ENCODE peak calls at places on chromosomes 11 and 22, in eight cellular contexts. H, M, O, D, A, Q, Z and C are unnamed samples.

GRCh38 chr22:39463931-39464390 is 7.1 kb downstream of the MGAT3 start:
- DNase-seq in H (peak), M (no peak), O (no peak), D (peak), A (no peak), Q (peak), Z (no peak), C (no peak)

GRCh38 chr22:46110215-46110614 is 40.1 kb upstream of the PPARA start:
- DNase-seq in H (peak), M (peak), O (peak), D (peak), A (peak), Q (no peak), Z (no peak), C (no peak)

GRCh38 chr22:28779833-28780232 is 7.3 kb downstream of the CCDC117 start:
- DNase-seq in H (no peak), M (no peak), O (no peak), D (no peak), A (no peak), Q (no peak), Z (no peak), C (no peak)

GRCh38 chr11:59669611-59670009 is 773 bp upstream of the PATL1 start:
- DNase-seq in H (peak), M (peak), O (peak), D (peak), A (no peak), Q (peak), Z (no peak), C (peak)

GRCh38 chr22:32079110-32080089 is 36.3 kb downstream of the SLC5A1 start:
- DNase-seq in H (peak), M (peak), O (peak), D (peak), A (peak), Q (peak), Z (no peak), C (no peak)

GRCh38 chr11:107916671-107917241 is 11.5 kb upstream of the RAB39A start:
- DNase-seq in H (peak), M (no peak), O (peak), D (peak), A (peak), Q (peak), Z (no peak), C (no peak)

GRCh38 chr22:36009085-36009484 is 19.5 kb downstream of the RBFOX2 start:
- DNase-seq in H (no peak), M (peak), O (no peak), D (peak), A (no peak), Q (no peak), Z (no peak), C (no peak)

GRCh38 chr11:8036002-8036802 is 44.8 kb upstream of the TUB start:
- DNase-seq in H (no peak), M (no peak), O (no peak), D (no peak), A (no peak), Q (no peak), Z (no peak), C (no peak)

GRCh38 chr22:43186272-43187170 is at the start of gene TTLL12:
- DNase-seq in H (peak), M (peak), O (peak), D (peak), A (peak), Q (peak), Z (peak), C (no peak)

GRCh38 chr11:93573184-93573583 is 30.0 kb upstream of the SMCO4 start:
- DNase-seq in H (no peak), M (peak), O (peak), D (no peak), A (no peak), Q (no peak), Z (no peak), C (no peak)

GRCh38 chr11:65502274-65502851 is 3.5 kb downstream of the MALAT1 start:
- DNase-seq in H (peak), M (peak), O (no peak), D (peak), A (no peak), Q (peak), Z (peak), C (no peak)

GRCh38 chr22:21927174-21927823 is 25.3 kb downstream of the PPM1F start:
- DNase-seq in H (no peak), M (no peak), O (no peak), D (no peak), A (peak), Q (no peak), Z (no peak), C (no peak)

GRCh38 chr11:102643941-102644340 is 18.8 kb upstream of the MMP20 start:
- DNase-seq in H (no peak), M (no peak), O (no peak), D (no peak), A (no peak), Q (no peak), Z (peak), C (no peak)

GRCh38 chr11:102639656-102640055 is 14.5 kb upstream of the MMP20 start:
- DNase-seq in H (no peak), M (no peak), O (no peak), D (no peak), A (no peak), Q (no peak), Z (no peak), C (no peak)

GRCh38 chr11:102637731-102638130 is 12.6 kb upstream of the MMP20 start:
- DNase-seq in H (no peak), M (no peak), O (no peak), D (no peak), A (no peak), Q (no peak), Z (no peak), C (no peak)

DNA sequence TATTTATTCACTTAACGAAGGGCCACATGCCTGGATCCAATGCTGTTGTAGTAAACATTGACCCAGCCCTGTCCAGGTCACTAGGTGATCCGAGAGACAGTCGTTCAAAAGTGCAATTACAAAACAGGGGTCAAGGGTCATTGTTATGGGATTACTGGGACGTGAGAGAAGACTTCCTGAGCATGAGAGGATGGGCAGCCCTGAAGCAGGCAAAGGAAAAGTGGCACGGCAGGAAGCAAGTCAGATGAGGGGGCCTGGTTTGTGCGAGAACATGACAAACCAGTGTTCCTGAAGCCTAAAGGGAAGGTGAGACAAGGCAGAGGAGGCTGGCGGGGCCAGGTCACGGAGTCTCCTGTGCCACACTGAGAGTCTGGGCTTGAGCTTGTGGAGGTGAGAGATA is 15.8 kb upstream of the MMP20 start:
- DNase-seq in H (no peak), M (no peak), O (no peak), D (no peak), A (peak), Q (no peak), Z (no peak), C (no peak)
- H3K4me3 ChIP-seq in H (no peak), M (no peak), O (no peak), D (no peak), A (no peak), Q (no peak), Z (no peak), C (no peak)

DNA sequence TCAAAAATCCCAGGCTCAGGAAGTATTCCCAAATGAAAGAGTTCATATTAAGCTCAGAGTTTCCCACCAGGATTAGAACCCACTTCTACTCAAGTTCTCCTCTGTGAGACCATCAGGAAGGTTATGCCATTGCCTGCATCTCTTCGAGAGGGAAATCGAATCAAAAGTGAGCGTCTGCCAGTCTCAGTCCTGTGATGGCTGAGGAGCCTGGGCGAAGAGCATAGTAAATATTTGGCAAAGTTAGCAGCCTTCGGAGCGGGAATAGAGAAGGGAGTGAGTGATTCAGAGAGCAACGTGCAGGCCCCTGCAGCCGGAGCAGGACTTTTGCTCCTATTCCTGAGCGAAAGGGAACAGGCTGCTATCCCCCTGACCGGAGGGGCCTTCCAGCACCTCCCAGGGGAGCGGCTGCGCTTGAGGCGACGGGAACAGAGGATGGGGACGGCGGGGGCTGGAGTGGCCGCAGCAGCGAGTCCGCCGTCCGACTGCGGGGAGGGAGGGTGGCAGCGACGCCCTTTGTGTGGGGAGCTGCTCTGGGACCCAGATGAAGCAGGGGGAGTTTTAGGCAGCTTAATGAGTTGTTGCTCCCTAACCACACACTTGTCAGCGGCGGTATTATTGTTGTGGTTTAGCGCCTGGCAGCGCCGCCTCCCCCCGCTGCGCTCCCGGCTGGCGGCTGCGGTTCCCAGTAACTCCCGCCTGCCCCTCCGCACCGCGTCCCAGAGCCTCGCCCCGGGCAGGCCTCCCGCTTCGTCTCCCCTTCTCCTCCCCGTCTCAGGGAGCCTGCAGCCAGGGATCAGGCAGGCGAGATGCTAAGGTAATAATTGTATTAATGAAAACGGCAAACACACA is 21.7 kb upstream of the NRGN start:
- DNase-seq in H (peak), M (no peak), O (peak), D (no peak), A (peak), Q (peak), Z (peak), C (no peak)
- H3K4me3 ChIP-seq in H (peak), M (peak), O (peak), D (peak), A (peak), Q (peak), Z (peak), C (peak)

DNA sequence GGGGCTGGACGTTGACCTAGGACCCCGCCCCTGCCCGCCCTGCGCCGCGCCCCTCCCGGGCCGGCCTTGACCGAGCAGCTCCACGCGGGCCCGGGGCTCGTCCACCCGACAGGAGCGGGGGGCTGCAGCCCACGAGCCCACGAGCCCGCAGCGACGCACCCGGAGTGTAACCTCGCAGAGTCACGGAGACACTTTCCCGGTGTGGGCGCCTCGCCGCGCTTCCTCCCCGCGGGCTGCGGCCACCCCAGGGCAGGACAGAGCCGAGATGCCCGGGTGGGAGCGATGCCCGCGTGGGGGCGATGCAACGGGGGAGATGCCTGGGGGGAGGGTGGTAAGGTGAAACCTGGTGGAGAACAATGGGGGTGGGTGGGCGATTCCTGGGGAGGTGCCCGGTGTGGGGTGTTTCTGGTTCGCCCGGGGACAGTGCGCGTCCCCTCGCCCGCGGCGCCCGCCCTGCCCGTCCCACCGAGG is 4.9 kb upstream of the ZBED4 start:
- DNase-seq in H (no peak), M (no peak), O (no peak), D (no peak), A (no peak), Q (peak), Z (no peak), C (no peak)
- H3K4me3 ChIP-seq in H (no peak), M (no peak), O (no peak), D (no peak), A (peak), Q (peak), Z (no peak), C (peak)

GRCh38 chr11:126804363-126804762 is 196.2 kb downstream of the KIRREL3 start:
- DNase-seq in H (no peak), M (no peak), O (no peak), D (no peak), A (no peak), Q (no peak), Z (no peak), C (no peak)
- H3K4me3 ChIP-seq in H (no peak), M (no peak), O (no peak), D (no peak), A (no peak), Q (no peak), Z (no peak), C (no peak)

DNA sequence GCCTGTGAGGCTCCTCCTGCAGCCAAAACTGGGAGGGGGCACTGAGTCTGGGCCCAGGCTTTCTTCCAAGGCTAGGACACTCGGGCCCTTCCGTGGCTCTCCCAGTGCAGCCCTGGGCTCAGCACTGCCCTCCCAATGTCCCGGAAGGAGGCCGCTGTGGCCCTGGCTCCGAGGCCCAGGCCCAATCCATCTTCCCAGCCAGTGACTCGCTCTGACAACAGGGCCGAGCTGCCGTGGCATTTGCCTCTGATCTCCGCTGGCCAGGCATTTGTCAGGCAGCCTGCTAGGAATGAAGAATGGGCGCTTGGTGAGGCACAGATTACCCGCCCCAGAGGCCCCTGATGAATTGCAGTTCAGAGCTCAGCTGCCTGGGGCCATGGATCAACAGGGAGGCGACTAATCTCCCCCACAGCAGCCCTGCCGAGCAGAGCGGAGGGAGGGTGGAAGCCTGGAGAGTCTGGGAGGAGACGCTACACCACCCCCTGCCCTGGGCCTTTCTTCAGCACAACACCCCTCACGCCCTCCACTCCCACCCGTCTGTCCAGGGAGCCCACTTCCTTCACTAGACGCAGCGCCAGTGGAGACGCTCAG is 8.3 kb downstream of the FXYD2 start:
- DNase-seq in H (peak), M (peak), O (peak), D (peak), A (peak), Q (peak), Z (no peak), C (no peak)
- H3K4me3 ChIP-seq in H (no peak), M (no peak), O (no peak), D (no peak), A (peak), Q (no peak), Z (no peak), C (no peak)

GRCh38 chr22:40838486-40838885 is 18.0 kb downstream of the ST13 start:
- DNase-seq in H (no peak), M (no peak), O (no peak), D (no peak), A (no peak), Q (no peak), Z (no peak), C (no peak)

GRCh38 chr22:40829131-40829530 is 10.0 kb upstream of the SLC25A17 start:
- DNase-seq in H (no peak), M (no peak), O (no peak), D (no peak), A (no peak), Q (no peak), Z (no peak), C (no peak)

DNA sequence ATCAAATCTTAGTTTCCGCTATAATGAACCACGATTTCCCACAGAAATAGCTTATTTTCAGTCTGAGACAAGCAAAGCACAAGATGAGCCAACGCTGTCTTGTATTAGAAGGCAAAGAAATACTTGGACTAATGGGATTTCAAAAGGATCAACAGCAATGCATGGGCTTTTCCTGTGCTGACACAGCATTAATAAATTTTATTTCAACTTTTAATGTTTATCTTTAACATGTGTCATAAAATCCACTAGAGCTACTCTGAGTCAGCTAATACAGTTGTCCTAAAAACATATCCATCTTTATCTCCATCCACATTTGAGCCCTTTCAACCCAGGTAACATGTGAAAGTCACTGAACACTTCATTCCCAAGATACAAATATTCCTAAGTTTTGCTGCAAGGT is 15.5 kb upstream of the SLC25A17 start:
- DNase-seq in H (no peak), M (no peak), O (peak), D (no peak), A (no peak), Q (no peak), Z (no peak), C (no peak)
- H3K4me3 ChIP-seq in H (no peak), M (no peak), O (no peak), D (no peak), A (no peak), Q (no peak), Z (no peak), C (no peak)

GRCh38 chr11:14336507-14337503 is 22.2 kb downstream of the RRAS2 start:
- DNase-seq in H (peak), M (peak), O (peak), D (peak), A (no peak), Q (peak), Z (no peak), C (no peak)

GRCh38 chr11:14339356-14339755 is 19.6 kb downstream of the RRAS2 start:
- DNase-seq in H (no peak), M (no peak), O (no peak), D (no peak), A (no peak), Q (no peak), Z (no peak), C (no peak)

GRCh38 chr11:14334193-14334592 is 24.8 kb downstream of the RRAS2 start:
- DNase-seq in H (no peak), M (no peak), O (no peak), D (no peak), A (no peak), Q (no peak), Z (no peak), C (no peak)

GRCh38 chr11:14334893-14335292 is 24.1 kb downstream of the RRAS2 start:
- DNase-seq in H (no peak), M (no peak), O (no peak), D (no peak), A (no peak), Q (no peak), Z (no peak), C (no peak)

DNA sequence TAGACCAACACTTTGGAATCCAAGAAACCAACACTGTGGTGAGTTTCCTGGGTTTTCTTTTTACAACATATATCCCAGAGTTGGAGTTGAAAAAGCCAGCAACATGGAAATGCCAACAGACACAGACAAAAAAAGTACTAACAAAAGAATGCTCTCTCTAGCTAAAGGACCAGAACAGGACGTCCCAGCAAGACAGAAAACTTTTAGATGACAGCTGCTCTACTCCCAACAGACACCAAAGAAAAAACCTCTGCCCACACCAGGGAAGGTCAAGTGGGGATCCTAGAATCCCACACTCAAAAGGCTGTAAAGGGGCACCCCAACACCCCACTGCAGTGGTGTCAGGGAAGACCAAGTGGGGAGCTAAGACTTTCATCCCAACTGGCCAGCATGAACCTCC is 23.3 kb downstream of the RRAS2 start:
- DNase-seq in H (no peak), M (no peak), O (no peak), D (no peak), A (no peak), Q (no peak), Z (no peak), C (no peak)
- H3K4me3 ChIP-seq in H (no peak), M (peak), O (no peak), D (no peak), A (no peak), Q (peak), Z (no peak), C (no peak)

GRCh38 chr22:50260434-50260800 is 1.1 kb downstream of the MAPK12 start:
- DNase-seq in H (peak), M (no peak), O (no peak), D (no peak), A (no peak), Q (peak), Z (no peak), C (no peak)
- H3K4me3 ChIP-seq in H (peak), M (peak), O (peak), D (peak), A (peak), Q (peak), Z (peak), C (peak)

GRCh38 chr11:43944761-43945311 is 2.4 kb downstream of the C11orf96 start:
- DNase-seq in H (peak), M (peak), O (peak), D (no peak), A (peak), Q (peak), Z (peak), C (no peak)
- H3K4me3 ChIP-seq in H (no peak), M (peak), O (peak), D (no peak), A (peak), Q (peak), Z (peak), C (peak)